ENCODE peak calls at places on chromosomes 4 and X, in ten cellular contexts. F is Karpas-422; H is right lobe of liver; C is transverse colon; A is tibial nerve; X is endodermal cell; V is K562; N is sigmoid colon; K is breast epithelium; Y is CD4-positive, CD25-positive, alpha-beta regulatory T cell. U is an unnamed sample.
A peak's percentile ranks its signal among the peaks of the same experiment; 100 is the strongest.

GRCh38 chrX:68284281-68284904 is 148.9 kb downstream of the OPHN1 start:
- DNase-seq in F (no peak), H (no peak), C (no peak), A (no peak), X (no peak), V (no peak), N (no peak), K (no peak), Y (no peak), U (no peak)

GRCh38 chrX:45714864-45715263 is 514.2 kb upstream of the DIPK2B start:
- DNase-seq in F (no peak), H (no peak), C (peak; percentile 11), A (no peak), X (no peak), V (no peak), N (no peak), K (no peak), Y (no peak), U (peak; percentile 67)

GRCh38 chr4:158229768-158230167 is 19.5 kb downstream of the TMEM144 start:
- DNase-seq in F (no peak), H (no peak), C (no peak), A (no peak), X (peak; percentile 56), V (no peak), N (no peak), K (no peak), Y (no peak), U (no peak)

GRCh38 chr4:142512161-142512560 is 333.9 kb downstream of the INPP4B start:
- DNase-seq in F (no peak), H (no peak), C (no peak), A (no peak), X (no peak), V (no peak), N (no peak), K (no peak), Y (no peak), U (no peak)

GRCh38 chr4:83599183-83599582 is 63.3 kb downstream of the GPAT3 start:
- DNase-seq in F (peak; percentile 62), H (no peak), C (no peak), A (no peak), X (peak; percentile 51), V (peak; percentile 51), N (no peak), K (no peak), Y (no peak), U (peak; percentile 61)

GRCh38 chr4:5993063-5993745 is 25.0 kb downstream of the C4orf50 start:
- DNase-seq in F (peak; percentile 88), H (no peak), C (no peak), A (no peak), X (peak; percentile 27), V (no peak), N (peak; percentile 45), K (no peak), Y (no peak), U (no peak)

GRCh38 chr4:53273726-53274125 is 92.1 kb downstream of the SCFD2 start:
- DNase-seq in F (no peak), H (no peak), C (no peak), A (no peak), X (no peak), V (no peak), N (no peak), K (no peak), Y (no peak), U (no peak)

GRCh38 chr4:87179751-87180150 is 40.7 kb downstream of the KLHL8 start:
- DNase-seq in F (no peak), H (no peak), C (no peak), A (no peak), X (no peak), V (no peak), N (no peak), K (no peak), Y (no peak), U (no peak)

GRCh38 chr4:3766207-3766790 is at the start of gene ADRA2C:
- DNase-seq in F (no peak), H (no peak), C (no peak), A (no peak), X (peak; percentile 71), V (peak; percentile 74), N (no peak), K (no peak), Y (no peak), U (no peak)

GRCh38 chr4:40325406-40326019 is 9.6 kb upstream of the CHRNA9 start:
- DNase-seq in F (peak; percentile 92), H (no peak), C (peak; percentile 37), A (no peak), X (no peak), V (peak; percentile 74), N (no peak), K (peak; percentile 36), Y (peak; percentile 82), U (peak; percentile 62)

GRCh38 chr4:38371391-38371851 is 292.6 kb upstream of the KLF3 start:
- DNase-seq in F (no peak), H (no peak), C (no peak), A (no peak), X (no peak), V (no peak), N (no peak), K (no peak), Y (no peak), U (no peak)

GRCh38 chrX:118566359-118566758 is 70.7 kb downstream of the DOCK11 start:
- DNase-seq in F (no peak), H (no peak), C (no peak), A (no peak), X (no peak), V (no peak), N (no peak), K (no peak), Y (no peak), U (no peak)

DNA sequence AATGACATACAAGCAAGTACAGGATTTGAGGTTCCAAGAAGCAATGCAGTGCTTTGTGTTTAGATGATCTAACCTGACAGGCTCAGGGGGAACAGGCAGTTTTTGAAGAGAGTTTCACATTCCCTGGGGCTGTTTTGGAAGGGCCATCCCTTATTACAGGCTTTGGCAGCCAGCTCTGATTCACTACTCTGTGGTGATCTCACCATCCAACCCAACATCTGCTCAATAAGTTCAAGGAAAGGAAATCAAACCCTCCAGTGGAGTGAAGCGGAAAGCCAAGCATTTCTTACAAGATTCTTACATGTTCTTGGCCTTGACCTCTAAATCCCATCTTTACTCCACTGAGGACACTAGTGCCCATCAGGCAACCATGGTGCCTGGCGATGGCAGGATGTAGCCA is 7.5 kb downstream of the IDS start:
- DNase-seq in F (no peak), H (no peak), C (no peak), A (no peak), X (no peak), V (no peak), N (no peak), K (no peak), Y (no peak), U (no peak)
- H3K4me1 ChIP-seq in F (peaks cover 43% of the 10 kb centered on the region), H (peaks cover 14% of the 10 kb centered on the region), C (peaks cover 12% of the 10 kb centered on the region), A (peaks cover 6% of the 10 kb centered on the region), X (no peaks in the 10 kb centered on the region), V (no peaks in the 10 kb centered on the region), N (no peaks in the 10 kb centered on the region), K (no peaks in the 10 kb centered on the region), Y (peaks cover 17% of the 10 kb centered on the region), U (peaks cover 9% of the 10 kb centered on the region)

DNA sequence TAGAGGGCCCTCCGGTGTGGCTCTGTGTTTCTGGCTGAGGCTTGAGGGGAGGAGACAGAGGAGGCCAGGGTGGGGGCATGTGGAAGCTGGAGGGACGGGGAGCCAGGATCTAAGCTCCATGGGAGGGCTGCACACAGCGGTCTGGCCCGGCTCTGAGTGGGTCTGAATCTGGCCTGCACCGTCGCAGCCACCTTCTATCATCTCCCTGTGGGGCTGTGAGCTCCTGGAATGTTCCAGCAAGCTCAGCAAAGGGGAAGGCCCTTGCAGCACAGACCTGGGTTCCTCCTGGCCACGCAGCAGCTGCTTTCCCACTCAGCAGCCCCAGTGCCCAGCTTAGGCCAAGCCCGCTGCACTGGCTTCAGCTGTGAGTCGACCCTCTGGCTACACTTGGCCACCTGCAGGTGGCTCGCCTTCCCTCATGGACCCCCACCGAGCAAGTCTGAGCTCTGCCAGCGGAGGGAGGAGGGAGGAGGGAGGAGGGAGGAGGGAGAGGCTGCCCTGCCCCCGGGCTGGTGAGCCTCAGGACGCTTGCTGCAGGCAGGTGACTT is 5.3 kb downstream of the NKX1-1 start:
- DNase-seq in F (no peak), H (no peak), C (no peak), A (no peak), X (peak; percentile 62), V (no peak), N (peak; percentile 52), K (no peak), Y (no peak), U (no peak)
- H3K27me3 ChIP-seq in F (no peaks in the 10 kb centered on the region), H (peaks cover 20% of the 10 kb centered on the region), C (peaks cover 65% of the 10 kb centered on the region), A (peaks cover 2% of the 10 kb centered on the region), X (peaks cover 71% of the 10 kb centered on the region), V (peaks cover 45% of the 10 kb centered on the region), N (peaks cover 62% of the 10 kb centered on the region), K (peaks cover 70% of the 10 kb centered on the region), Y (no peaks in the 10 kb centered on the region), U (peaks cover 34% of the 10 kb centered on the region)

DNA sequence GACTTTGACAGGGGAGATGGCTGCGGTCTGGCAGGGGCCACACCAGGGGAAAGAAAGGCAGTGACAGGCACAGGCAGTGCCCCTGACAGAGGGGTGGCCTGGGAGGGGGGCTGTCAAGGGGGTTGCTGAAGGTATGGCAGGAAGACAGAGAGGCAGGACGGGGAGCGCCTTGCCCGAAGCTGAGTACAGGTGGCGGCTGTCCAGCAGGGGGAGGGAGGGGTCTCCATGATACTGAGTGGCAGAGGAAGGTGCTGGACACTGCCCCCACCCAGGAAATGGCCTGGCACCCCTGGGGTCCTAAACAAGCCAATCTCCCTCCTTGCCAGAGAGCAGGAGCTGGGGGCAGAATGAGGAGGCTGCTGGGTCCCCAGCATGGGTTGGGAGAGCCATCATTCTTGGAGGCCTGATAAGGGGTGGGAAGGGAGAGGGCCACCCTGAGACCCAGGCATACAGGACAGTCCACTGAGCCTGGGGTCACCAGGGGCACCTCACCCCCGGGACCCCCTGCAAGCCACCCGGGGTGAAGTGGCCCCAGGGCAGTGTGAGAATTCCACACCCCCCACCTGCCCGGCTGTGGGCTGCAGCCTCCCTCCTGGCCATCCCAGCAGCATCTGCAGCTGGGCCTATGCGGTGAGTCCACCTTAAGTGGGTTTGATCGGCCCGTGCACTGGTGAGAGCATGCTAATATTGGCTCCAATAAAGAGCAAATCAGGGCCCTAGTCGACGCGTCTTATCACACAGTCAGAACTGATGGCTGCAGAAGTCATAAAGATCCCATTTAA is 108.5 kb downstream of the FAM53A start:
- DNase-seq in F (no peak), H (no peak), C (no peak), A (no peak), X (peak; percentile 55), V (no peak), N (peak; percentile 57), K (no peak), Y (no peak), U (no peak)
- H3K27ac ChIP-seq in F (no peak overlapping the region), H (no peak overlapping the region), C (no peak overlapping the region), A (no peak overlapping the region), X (no peak overlapping the region), V (no peak overlapping the region), N (no peak overlapping the region), K (no peak overlapping the region), Y (no peak overlapping the region), U (no peak overlapping the region)

DNA sequence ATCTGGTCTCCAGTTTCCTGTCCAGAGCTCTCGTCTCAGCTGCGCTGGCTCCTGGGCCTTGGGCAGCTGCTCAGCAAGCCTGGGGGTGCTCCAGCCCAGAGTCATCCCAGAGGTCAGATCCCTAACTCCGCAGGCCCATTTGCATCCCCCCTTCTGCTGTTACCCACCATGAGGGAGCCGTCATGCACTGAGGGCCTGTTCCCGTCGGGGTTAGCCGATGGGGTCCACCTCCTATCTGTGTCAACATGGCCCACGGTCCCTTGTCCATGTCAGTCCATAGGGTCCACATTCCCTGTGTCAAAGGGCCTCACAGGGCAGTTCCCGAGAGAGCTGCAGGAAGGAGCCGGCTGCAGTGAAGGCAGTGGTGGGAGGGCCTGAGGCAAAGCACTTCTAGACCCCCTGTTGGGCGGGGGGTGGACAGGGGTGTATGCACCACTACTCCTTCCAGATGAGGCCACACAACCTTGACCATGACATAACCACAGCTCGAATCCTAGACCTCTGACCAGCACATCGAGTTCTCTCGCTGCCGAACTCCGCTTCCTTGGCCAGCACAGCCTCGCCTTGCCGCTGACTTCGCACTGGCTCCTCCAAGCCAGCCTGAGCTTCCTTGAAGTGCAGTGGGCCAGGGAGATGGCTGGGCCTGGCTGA is 24.9 kb downstream of the WDR1 start:
- DNase-seq in F (no peak), H (no peak), C (no peak), A (no peak), X (no peak), V (no peak), N (no peak), K (no peak), Y (no peak), U (no peak)
- H3K4me1 ChIP-seq in F (no peaks in the 10 kb centered on the region), H (peaks cover 14% of the 10 kb centered on the region), C (peaks cover 75% of the 10 kb centered on the region), A (peaks cover 54% of the 10 kb centered on the region), X (no peaks in the 10 kb centered on the region), V (peaks cover 7% of the 10 kb centered on the region), N (no peaks in the 10 kb centered on the region), K (peaks cover 12% of the 10 kb centered on the region), Y (peaks cover 54% of the 10 kb centered on the region), U (peaks cover 20% of the 10 kb centered on the region)

U was measured in small intestine.